ENCODE peak calls at places on chromosomes 11 and 22, in ten cellular contexts. W is HFF-Myc, U is AG04449, T is bronchial epithelial cell, I is gastrocnemius medialis, H is GM12878, G is fibroblast of pulmonary artery, S is dorsolateral prefrontal cortex, M is epithelial cell of esophagus, A is heart left ventricle. Q is an unnamed sample.

GRCh38 chr11:68206211-68206610 is 6.9 kb downstream of the KMT5B start:
- DNase-seq in W (peak; percentile 42), U (no peak), T (peak; percentile 65), I (no peak), H (no peak), G (peak; percentile 79), S (no peak), M (peak; percentile 72), A (no peak), Q (peak; percentile 35)

GRCh38 chr11:120167659-120168058 is 29.7 kb upstream of the TRIM29 start:
- DNase-seq in W (no peak), U (no peak), T (no peak), I (no peak), H (no peak), G (no peak), S (no peak), M (no peak), A (no peak), Q (no peak)

GRCh38 chr22:46088541-46089311 is 61.6 kb upstream of the PPARA start:
- DNase-seq in W (no peak), U (peak; percentile 53), T (no peak), I (peak; percentile 77), H (no peak), G (peak; percentile 63), S (peak; percentile 70), M (no peak), A (peak; percentile 76), Q (no peak)

GRCh38 chr11:23976776-23977380 is 520.0 kb upstream of the LUZP2 start:
- DNase-seq in W (no peak), U (peak; percentile 38), T (no peak), I (no peak), H (no peak), G (peak; percentile 27), S (no peak), M (no peak), A (no peak), Q (no peak)

GRCh38 chr11:10544491-10545470 is 3.8 kb upstream of the RNF141 start:
- DNase-seq in W (no peak), U (no peak), T (no peak), I (no peak), H (no peak), G (no peak), S (no peak), M (no peak), A (no peak), Q (no peak)

GRCh38 chr11:86672007-86672621 is at the start of gene ME3:
- DNase-seq in W (no peak), U (no peak), T (no peak), I (peak; percentile 40), H (no peak), G (peak; percentile 39), S (peak; percentile 73), M (peak; percentile 35), A (peak; percentile 86), Q (no peak)

GRCh38 chr11:58006940-58007339 is 16.7 kb upstream of the OR9Q1 start:
- DNase-seq in W (no peak), U (no peak), T (peak; percentile 67), I (no peak), H (no peak), G (peak; percentile 66), S (no peak), M (peak; percentile 71), A (no peak), Q (no peak)

GRCh38 chr22:44574057-44574456 is 76.0 kb upstream of the RTL6 start:
- DNase-seq in W (no peak), U (peak; percentile 16), T (peak; percentile 84), I (no peak), H (no peak), G (peak; percentile 76), S (no peak), M (peak; percentile 90), A (no peak), Q (no peak)

GRCh38 chr22:38097058-38097457 is 13.1 kb upstream of the SLC16A8 start:
- DNase-seq in W (no peak), U (no peak), T (no peak), I (no peak), H (no peak), G (no peak), S (no peak), M (no peak), A (no peak), Q (no peak)

GRCh38 chr11:74354036-74354435 is 42.6 kb upstream of the P4HA3 start:
- DNase-seq in W (no peak), U (no peak), T (no peak), I (no peak), H (no peak), G (no peak), S (no peak), M (no peak), A (no peak), Q (no peak)

GRCh38 chr11:121437018-121437685 is 15.0 kb upstream of the SORL1 start:
- DNase-seq in W (no peak), U (no peak), T (peak; percentile 84), I (no peak), H (no peak), G (peak; percentile 58), S (no peak), M (peak; percentile 88), A (no peak), Q (no peak)

GRCh38 chr22:43227231-43227630 is 40.3 kb upstream of the TTLL12 start:
- DNase-seq in W (peak; percentile 11), U (no peak), T (no peak), I (no peak), H (no peak), G (no peak), S (no peak), M (no peak), A (no peak), Q (no peak)

GRCh38 chr11:103958475-103959215 is 77.8 kb upstream of the DDI1 start:
- DNase-seq in W (no peak), U (no peak), T (no peak), I (no peak), H (peak; percentile 37), G (no peak), S (no peak), M (no peak), A (no peak), Q (no peak)
- H3K4me3 ChIP-seq in W (no peak overlapping the region), U (no peak overlapping the region), T (no peak overlapping the region), I (no peak overlapping the region), H (no peak overlapping the region), G (no peak overlapping the region), S (no peak overlapping the region), M (no peak overlapping the region), A (no peak overlapping the region), Q (no peak overlapping the region)

DNA sequence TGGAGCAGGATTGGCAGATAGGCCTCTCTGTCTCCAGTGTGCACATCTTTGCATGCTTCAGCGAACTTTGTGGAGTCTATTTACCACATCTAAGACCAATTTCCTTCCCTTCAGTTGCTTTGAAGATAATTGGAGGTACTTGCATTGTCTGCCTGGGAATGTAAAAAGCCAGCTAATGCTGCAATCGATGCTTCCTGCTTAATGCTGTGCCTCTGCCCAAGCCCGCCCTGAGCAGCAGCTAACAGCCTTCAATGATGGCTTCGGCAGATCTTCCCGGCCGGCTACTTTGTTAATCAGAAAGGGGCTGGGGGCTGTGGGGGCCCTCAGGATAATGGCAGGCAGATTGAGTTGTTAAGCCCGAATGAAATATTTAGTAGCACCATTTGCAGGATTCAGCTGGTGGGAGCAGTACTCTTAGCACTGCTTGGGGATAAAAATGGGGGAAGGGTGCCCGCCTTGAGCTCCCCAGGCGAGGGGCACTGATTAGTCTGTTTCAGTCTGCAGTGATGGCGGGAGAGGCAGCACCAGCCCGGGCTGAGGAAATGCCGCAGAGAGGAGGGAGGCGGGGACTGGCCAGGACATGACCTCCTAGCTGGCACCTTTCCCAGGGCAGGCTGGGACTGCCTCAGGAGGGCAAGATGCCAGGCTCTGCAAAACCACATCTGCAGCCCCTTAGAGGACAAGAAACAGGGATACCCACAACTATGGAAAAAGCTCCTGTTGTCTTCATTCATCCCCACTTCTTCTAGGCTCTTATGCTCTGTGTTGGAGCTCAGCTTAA is 460.0 kb downstream of the BUD13 start:
- DNase-seq in W (peak; percentile 2), U (no peak), T (peak; percentile 12), I (peak; percentile 35), H (no peak), G (peak; percentile 34), S (peak; percentile 38), M (no peak), A (peak; percentile 89), Q (no peak)
- H3K4me3 ChIP-seq in W (no peak overlapping the region), U (no peak overlapping the region), T (no peak overlapping the region), I (no peak overlapping the region), H (no peak overlapping the region), G (no peak overlapping the region), S (peak overlapping the region; percentile 39), M (no peak overlapping the region), A (no peak overlapping the region), Q (no peak overlapping the region)

GRCh38 chr11:95791385-95792033 is 1.2 kb downstream of the CEP57 start:
- DNase-seq in W (no peak), U (no peak), T (peak; percentile 26), I (no peak), H (no peak), G (no peak), S (no peak), M (peak; percentile 8), A (no peak), Q (no peak)

GRCh38 chr11:95792700-95793099 is 2.4 kb downstream of the CEP57 start:
- DNase-seq in W (no peak), U (no peak), T (no peak), I (no peak), H (no peak), G (no peak), S (no peak), M (no peak), A (no peak), Q (no peak)

GRCh38 chr11:95790933-95791247 is 592 bp downstream of the CEP57 start:
- DNase-seq in W (peak; percentile 27), U (no peak), T (peak; percentile 70), I (peak; percentile 13), H (peak; percentile 24), G (peak; percentile 71), S (peak; percentile 57), M (peak; percentile 75), A (peak; percentile 69), Q (peak; percentile 79)

GRCh38 chr11:95793111-95793510 is 2.8 kb downstream of the CEP57 start:
- DNase-seq in W (no peak), U (no peak), T (no peak), I (no peak), H (no peak), G (no peak), S (no peak), M (no peak), A (no peak), Q (no peak)

DNA sequence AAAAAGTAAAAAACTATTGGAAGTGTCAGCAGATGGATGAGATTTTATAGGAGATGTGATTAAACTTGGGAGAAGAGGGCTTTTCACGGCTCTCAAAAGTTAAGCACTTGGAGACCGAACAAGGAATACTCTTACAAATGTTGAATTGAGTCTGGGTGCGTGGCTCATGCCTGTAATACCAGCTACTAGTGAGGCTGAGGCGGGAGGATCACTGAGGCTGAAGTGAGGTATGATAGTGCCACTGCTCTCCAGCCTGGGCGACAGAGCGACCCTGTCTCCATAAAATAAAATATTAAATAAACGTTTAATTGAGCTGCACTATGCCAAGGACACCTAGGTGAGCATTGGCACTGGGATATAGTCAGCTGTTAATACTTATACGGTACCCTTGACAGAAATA is 1.9 kb downstream of the CEP57 start:
- DNase-seq in W (no peak), U (no peak), T (no peak), I (no peak), H (no peak), G (no peak), S (no peak), M (no peak), A (no peak), Q (no peak)
- H3K4me3 ChIP-seq in W (peak overlapping the region; percentile 94), U (no peak overlapping the region), T (no peak overlapping the region), I (no peak overlapping the region), H (peak overlapping the region; percentile 87), G (no peak overlapping the region), S (peak overlapping the region; percentile 94), M (no peak overlapping the region), A (no peak overlapping the region), Q (peak overlapping the region; percentile 88)

GRCh38 chr11:31809543-31809856 is 1.6 kb downstream of the PAX6 start:
- DNase-seq in W (no peak), U (no peak), T (no peak), I (no peak), H (no peak), G (no peak), S (no peak), M (no peak), A (no peak), Q (no peak)
- H3K4me3 ChIP-seq in W (no peak overlapping the region), U (peak overlapping the region; percentile 54), T (no peak overlapping the region), I (peak overlapping the region; percentile 42), H (no peak overlapping the region), G (no peak overlapping the region), S (peak overlapping the region; percentile 61), M (no peak overlapping the region), A (no peak overlapping the region), Q (peak overlapping the region; percentile 40)

Q was measured in HAP-1.